ENCODE peak calls at places on chromosome 10, in seven cellular contexts. K is HepG2, H is K562, F is SK-N-SH, M is Panc1, A is GM12878, E is H1. S is an unnamed sample.

GRCh38 chr10:104472505-104472904 is 118.9 kb downstream of the CFAP58 start:
- DNase-seq in K (no peak), H (no peak), F (no peak), M (no peak), A (no peak), E (no peak), S (peak; percentile 3)

GRCh38 chr10:122561212-122561611 is 658 bp downstream of the DMBT1 start:
- DNase-seq in K (no peak), H (no peak), F (no peak), M (no peak), A (no peak), E (no peak), S (no peak)

GRCh38 chr10:74177140-74177677 is 26.2 kb downstream of the ADK start:
- DNase-seq in K (peak; percentile 81), H (peak; percentile 58), F (no peak), M (peak; percentile 20), A (no peak), E (no peak), S (no peak)

GRCh38 chr10:120508393-120508792 is 51.4 kb downstream of the PLPP4 start:
- DNase-seq in K (no peak), H (no peak), F (no peak), M (no peak), A (no peak), E (no peak), S (peak; percentile 35)

GRCh38 chr10:60148266-60148840 is 241.3 kb downstream of the ANK3 start:
- DNase-seq in K (no peak), H (no peak), F (no peak), M (no peak), A (no peak), E (no peak), S (no peak)

GRCh38 chr10:124008187-124008970 is 85.0 kb downstream of the CHST15 start:
- DNase-seq in K (no peak), H (no peak), F (no peak), M (no peak), A (no peak), E (no peak), S (no peak)

GRCh38 chr10:116882631-116883030 is 33.3 kb downstream of the ENO4 start:
- DNase-seq in K (no peak), H (no peak), F (no peak), M (no peak), A (no peak), E (no peak), S (no peak)

GRCh38 chr10:28928484-28928883 is 251.2 kb downstream of the BAMBI start:
- DNase-seq in K (peak; percentile 38), H (no peak), F (no peak), M (no peak), A (no peak), E (no peak), S (peak; percentile 6)

GRCh38 chr10:26717476-26717875 is 20.0 kb downstream of the PDSS1 start:
- DNase-seq in K (no peak), H (no peak), F (no peak), M (no peak), A (no peak), E (no peak), S (no peak)

GRCh38 chr10:124106241-124106905 is 13.0 kb upstream of the CHST15 start:
- DNase-seq in K (peak; percentile 28), H (no peak), F (no peak), M (no peak), A (peak; percentile 57), E (no peak), S (peak; percentile 48)

GRCh38 chr10:89165923-89166322 is 41.2 kb downstream of the CH25H start:
- DNase-seq in K (no peak), H (no peak), F (no peak), M (no peak), A (no peak), E (no peak), S (no peak)

GRCh38 chr10:119687192-119688032 is 36.2 kb downstream of the BAG3 start:
- DNase-seq in K (peak; percentile 65), H (no peak), F (no peak), M (no peak), A (no peak), E (peak; percentile 85), S (no peak)

GRCh38 chr10:18650618-18651017 is 769 bp downstream of the NSUN6 start:
- DNase-seq in K (no peak), H (no peak), F (no peak), M (no peak), A (no peak), E (no peak), S (no peak)

GRCh38 chr10:89235073-89235798 is 16.3 kb downstream of the LIPA start:
- DNase-seq in K (no peak), H (no peak), F (no peak), M (no peak), A (no peak), E (no peak), S (no peak)

GRCh38 chr10:104622598-104623209 is 18.4 kb upstream of the SORCS3 start:
- DNase-seq in K (peak; percentile 16), H (peak; percentile 17), F (peak; percentile 62), M (no peak), A (no peak), E (peak; percentile 60), S (peak; percentile 55)

GRCh38 chr10:48789861-48790739 is 105.4 kb downstream of the WDFY4 start:
- DNase-seq in K (no peak), H (no peak), F (no peak), M (no peak), A (no peak), E (no peak), S (no peak)

GRCh38 chr10:96365571-96365970 is 6.8 kb upstream of the OPALIN start:
- DNase-seq in K (no peak), H (no peak), F (no peak), M (no peak), A (no peak), E (no peak), S (no peak)

GRCh38 chr10:98303569-98303968 is 35.6 kb upstream of the LOXL4 start:
- DNase-seq in K (no peak), H (no peak), F (no peak), M (no peak), A (no peak), E (no peak), S (no peak)

GRCh38 chr10:58943234-58943633 is 233.2 kb upstream of the PHYHIPL start:
- DNase-seq in K (no peak), H (no peak), F (no peak), M (no peak), A (no peak), E (no peak), S (no peak)

GRCh38 chr10:62658516-62658915 is 146.0 kb upstream of the ADO start:
- DNase-seq in K (no peak), H (no peak), F (no peak), M (no peak), A (no peak), E (no peak), S (no peak)

DNA sequence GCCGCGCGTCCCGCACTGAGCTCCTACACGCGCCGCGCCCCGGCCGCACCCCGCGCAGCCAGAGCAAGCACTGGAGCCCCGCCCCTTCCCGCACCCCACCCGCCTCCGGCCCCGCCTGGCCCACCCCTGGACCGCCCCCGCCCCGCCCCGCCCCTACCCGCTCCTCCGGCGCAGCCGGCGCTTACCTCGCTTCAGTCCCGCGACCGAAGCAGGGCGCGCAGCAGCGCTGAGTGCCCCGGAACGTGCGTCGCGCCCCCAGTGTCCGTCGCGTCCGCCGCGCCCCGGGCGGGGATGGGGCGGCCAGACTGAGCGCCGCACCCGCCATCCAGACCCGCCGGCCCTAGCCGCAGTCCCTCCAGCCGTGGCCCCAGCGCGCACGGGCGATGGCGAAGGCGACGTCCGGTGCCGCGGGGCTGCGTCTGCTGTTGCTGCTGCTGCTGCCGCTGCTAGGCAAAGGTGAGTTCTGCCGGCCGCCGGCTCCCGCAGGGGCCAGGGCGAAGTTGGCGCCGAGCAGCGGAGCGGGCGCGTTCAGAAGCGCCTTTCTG is at the start of gene RET:
- DNase-seq in K (no peak), H (peak; percentile 94), F (peak; percentile 98), M (no peak), A (no peak), E (peak; percentile 72), S (no peak)
- TF ChIP-seq SIN3A in K (no peak), H (no peak), F (no peak), M (no peak), A (no peak), E (no peak), S (no peak)

GRCh38 chr10:11012880-11013279 is 4.8 kb upstream of the CELF2 start:
- DNase-seq in K (no peak), H (no peak), F (no peak), M (no peak), A (no peak), E (no peak), S (no peak)

GRCh38 chr10:11010582-11010981 is 7.1 kb upstream of the CELF2 start:
- DNase-seq in K (no peak), H (no peak), F (no peak), M (no peak), A (no peak), E (no peak), S (no peak)

GRCh38 chr10:11011966-11012365 is 5.7 kb upstream of the CELF2 start:
- DNase-seq in K (no peak), H (no peak), F (no peak), M (no peak), A (no peak), E (no peak), S (no peak)

GRCh38 chr10:11011436-11011835 is 6.2 kb upstream of the CELF2 start:
- DNase-seq in K (no peak), H (no peak), F (no peak), M (no peak), A (no peak), E (no peak), S (no peak)

GRCh38 chr10:11012476-11012875 is 5.2 kb upstream of the CELF2 start:
- DNase-seq in K (no peak), H (no peak), F (no peak), M (no peak), A (no peak), E (no peak), S (no peak)
- TF ChIP-seq SIN3A in K (no peak), H (no peak), F (no peak), M (no peak), A (no peak), E (no peak), S (no peak)

DNA sequence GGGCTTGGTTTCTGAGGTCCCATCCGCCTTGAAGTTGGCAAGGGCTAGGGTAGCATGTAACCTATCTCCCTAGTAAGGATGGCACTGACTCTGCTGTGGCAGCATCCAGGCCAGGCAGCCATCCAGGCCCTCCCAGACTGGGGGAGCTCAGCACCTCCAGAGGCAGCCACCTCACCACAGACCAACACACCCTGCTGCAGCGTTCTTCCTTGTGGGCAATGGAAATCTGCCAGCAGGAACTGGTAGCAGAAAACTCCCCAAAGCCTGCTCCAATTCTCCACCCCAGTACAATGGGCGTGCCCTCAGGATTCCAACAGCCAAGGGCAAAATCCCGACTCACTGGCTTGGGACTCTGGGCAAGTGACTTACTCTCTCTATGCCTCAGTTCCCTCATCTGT is 27.5 kb downstream of the DLG5 start:
- DNase-seq in K (no peak), H (no peak), F (no peak), M (no peak), A (no peak), E (no peak), S (peak; percentile 36)
- TF ChIP-seq SIN3A in K (no peak), H (no peak), F (no peak), M (no peak), A (no peak), E (no peak), S (no peak)

DNA sequence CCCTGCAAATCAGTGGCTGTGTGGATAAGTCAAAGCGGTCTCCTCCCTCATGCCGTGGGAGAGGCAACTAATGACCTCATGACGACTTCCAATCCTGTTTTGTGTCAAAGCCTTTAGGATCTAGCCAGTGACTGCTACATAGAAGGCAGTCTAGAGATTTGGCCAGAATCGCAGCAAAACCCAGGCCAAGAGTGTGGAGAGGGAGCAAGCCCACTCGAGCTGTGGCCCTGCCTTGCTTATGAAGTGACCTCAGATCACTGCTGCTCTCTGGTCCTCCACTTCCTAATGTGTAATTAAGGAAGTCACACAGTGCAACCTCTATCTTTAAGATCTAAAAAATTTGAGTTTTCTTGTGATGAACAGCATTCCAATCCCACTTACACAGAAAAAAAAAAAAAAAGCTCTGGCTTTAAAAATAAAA is 296.7 kb upstream of the KLF6 start:
- DNase-seq in K (no peak), H (no peak), F (no peak), M (no peak), A (no peak), E (no peak), S (no peak)
- TF ChIP-seq SIN3A in K (no peak), H (no peak), F (no peak), M (no peak), A (no peak), E (no peak), S (no peak)